ENCODE peak calls at places on chromosomes 6 and 20, in six cellular contexts. One of them, this sample, is unnamed.

GRCh38 chr6:33828764-33829731 is 25.2 kb upstream of the MLN start:
- DNase-seq in dorsolateral prefrontal cortex: no peak
- DNase-seq in GM23248: no peak
- DNase-seq in SK-N-MC: no peak
- DNase-seq in Panc1: no peak
- DNase-seq in effector memory CD4-positive, alpha-beta T cell: no peak
- DNase-seq in this sample: no peak

GRCh38 chr6:6293317-6293716 is 27.1 kb downstream of the F13A1 start:
- DNase-seq in SK-N-MC: no peak
- DNase-seq in dorsolateral prefrontal cortex: no peak
- DNase-seq in Panc1: no peak
- DNase-seq in GM23248: no peak
- DNase-seq in effector memory CD4-positive, alpha-beta T cell: no peak
- DNase-seq in this sample: no peak

GRCh38 chr20:45470939-45471338 is 1.4 kb downstream of the WFDC2 start:
- DNase-seq in dorsolateral prefrontal cortex: no peak
- DNase-seq in Panc1: no peak
- DNase-seq in GM23248: peak; percentile 33
- DNase-seq in SK-N-MC: no peak
- DNase-seq in effector memory CD4-positive, alpha-beta T cell: no peak
- DNase-seq in this sample: no peak

GRCh38 chr6:155041781-155042279 is 46.7 kb downstream of the TIAM2 start:
- DNase-seq in effector memory CD4-positive, alpha-beta T cell: no peak
- DNase-seq in GM23248: no peak
- DNase-seq in dorsolateral prefrontal cortex: no peak
- DNase-seq in Panc1: no peak
- DNase-seq in SK-N-MC: no peak
- DNase-seq in this sample: no peak

GRCh38 chr20:61630816-61631215 is 378.8 kb downstream of the CDH4 start:
- DNase-seq in dorsolateral prefrontal cortex: no peak
- DNase-seq in effector memory CD4-positive, alpha-beta T cell: no peak
- DNase-seq in SK-N-MC: no peak
- DNase-seq in GM23248: no peak
- DNase-seq in Panc1: no peak
- DNase-seq in this sample: no peak

GRCh38 chr6:52622810-52623209 is 46.0 kb upstream of the TRAM2 start:
- DNase-seq in SK-N-MC: no peak
- DNase-seq in GM23248: no peak
- DNase-seq in Panc1: no peak
- DNase-seq in dorsolateral prefrontal cortex: no peak
- DNase-seq in effector memory CD4-positive, alpha-beta T cell: no peak
- DNase-seq in this sample: no peak

GRCh38 chr6:25804804-25805203 is 27.0 kb downstream of the SLC17A1 start:
- DNase-seq in effector memory CD4-positive, alpha-beta T cell: no peak
- DNase-seq in Panc1: no peak
- DNase-seq in SK-N-MC: no peak
- DNase-seq in dorsolateral prefrontal cortex: no peak
- DNase-seq in GM23248: no peak
- DNase-seq in this sample: no peak

GRCh38 chr20:48754269-48754668 is 73.5 kb downstream of the PREX1 start:
- DNase-seq in GM23248: no peak
- DNase-seq in effector memory CD4-positive, alpha-beta T cell: no peak
- DNase-seq in SK-N-MC: no peak
- DNase-seq in Panc1: no peak
- DNase-seq in dorsolateral prefrontal cortex: no peak
- DNase-seq in this sample: no peak

GRCh38 chr6:32168807-32169206 is 4.4 kb downstream of the EGFL8 start:
- DNase-seq in effector memory CD4-positive, alpha-beta T cell: no peak
- DNase-seq in SK-N-MC: no peak
- DNase-seq in Panc1: no peak
- DNase-seq in dorsolateral prefrontal cortex: no peak
- DNase-seq in GM23248: peak; percentile 40
- DNase-seq in this sample: no peak

GRCh38 chr6:151452750-151453427 is 963 bp upstream of the RMND1 start:
- DNase-seq in SK-N-MC: no peak
- DNase-seq in effector memory CD4-positive, alpha-beta T cell: no peak
- DNase-seq in Panc1: no peak
- DNase-seq in dorsolateral prefrontal cortex: no peak
- DNase-seq in GM23248: peak; percentile 66
- DNase-seq in this sample: no peak

GRCh38 chr6:54431466-54431865 is 123.2 kb downstream of the TINAG start:
- DNase-seq in GM23248: peak; percentile 46
- DNase-seq in dorsolateral prefrontal cortex: no peak
- DNase-seq in effector memory CD4-positive, alpha-beta T cell: no peak
- DNase-seq in SK-N-MC: peak; percentile 32
- DNase-seq in Panc1: no peak
- DNase-seq in this sample: no peak

GRCh38 chr6:138724015-138724414 is 49.6 kb upstream of the CCDC28A start:
- DNase-seq in Panc1: no peak
- DNase-seq in dorsolateral prefrontal cortex: no peak
- DNase-seq in SK-N-MC: no peak
- DNase-seq in GM23248: no peak
- DNase-seq in effector memory CD4-positive, alpha-beta T cell: no peak
- DNase-seq in this sample: no peak

GRCh38 chr20:25047766-25048165 is 10.2 kb downstream of the ACSS1 start:
- DNase-seq in Panc1: no peak
- DNase-seq in SK-N-MC: no peak
- DNase-seq in dorsolateral prefrontal cortex: no peak
- DNase-seq in effector memory CD4-positive, alpha-beta T cell: no peak
- DNase-seq in GM23248: no peak
- DNase-seq in this sample: no peak

GRCh38 chr20:34102342-34102741 is 9.7 kb downstream of the EIF2S2 start:
- DNase-seq in SK-N-MC: no peak
- DNase-seq in GM23248: no peak
- DNase-seq in dorsolateral prefrontal cortex: no peak
- DNase-seq in Panc1: no peak
- DNase-seq in effector memory CD4-positive, alpha-beta T cell: no peak
- DNase-seq in this sample: no peak

GRCh38 chr6:91482498-91482897 is 895.6 kb upstream of the MAP3K7 start:
- DNase-seq in GM23248: no peak
- DNase-seq in Panc1: no peak
- DNase-seq in SK-N-MC: no peak
- DNase-seq in effector memory CD4-positive, alpha-beta T cell: no peak
- DNase-seq in dorsolateral prefrontal cortex: no peak
- DNase-seq in this sample: no peak

GRCh38 chr20:22836211-22836610 is 198.9 kb upstream of the SSTR4 start:
- DNase-seq in Panc1: no peak
- DNase-seq in SK-N-MC: no peak
- DNase-seq in dorsolateral prefrontal cortex: no peak
- DNase-seq in GM23248: peak; percentile 44
- DNase-seq in effector memory CD4-positive, alpha-beta T cell: no peak
- DNase-seq in this sample: no peak

GRCh38 chr20:8342401-8342800 is 210.3 kb downstream of the PLCB1 start:
- DNase-seq in effector memory CD4-positive, alpha-beta T cell: no peak
- DNase-seq in SK-N-MC: no peak
- DNase-seq in GM23248: no peak
- DNase-seq in dorsolateral prefrontal cortex: no peak
- DNase-seq in Panc1: no peak
- DNase-seq in this sample: no peak

GRCh38 chr6:99471638-99472037 is 43.6 kb downstream of the USP45 start:
- DNase-seq in GM23248: no peak
- DNase-seq in effector memory CD4-positive, alpha-beta T cell: no peak
- DNase-seq in dorsolateral prefrontal cortex: no peak
- DNase-seq in Panc1: no peak
- DNase-seq in SK-N-MC: no peak
- DNase-seq in this sample: no peak

GRCh38 chr6:84197708-84198107 is 29.7 kb downstream of the CEP162 start:
- DNase-seq in SK-N-MC: no peak
- DNase-seq in Panc1: no peak
- DNase-seq in dorsolateral prefrontal cortex: no peak
- DNase-seq in effector memory CD4-positive, alpha-beta T cell: no peak
- DNase-seq in GM23248: no peak
- DNase-seq in this sample: no peak

GRCh38 chr6:16205377-16206144 is 32.8 kb upstream of the GMPR start:
- DNase-seq in SK-N-MC: peak; percentile 35
- DNase-seq in dorsolateral prefrontal cortex: no peak
- DNase-seq in Panc1: no peak
- DNase-seq in effector memory CD4-positive, alpha-beta T cell: no peak
- DNase-seq in GM23248: peak; percentile 86
- DNase-seq in this sample: no peak
- H3K27ac ChIP-seq in SK-N-MC: peak overlapping the region; percentile 62
- H3K27ac ChIP-seq in dorsolateral prefrontal cortex: no peak overlapping the region
- H3K27ac ChIP-seq in Panc1: no peak overlapping the region
- H3K27ac ChIP-seq in effector memory CD4-positive, alpha-beta T cell: no peak overlapping the region
- H3K27ac ChIP-seq in GM23248: peak overlapping the region; percentile 42
- H3K27ac ChIP-seq in this sample: no peak overlapping the region

GRCh38 chr6:15511248-15512125 is 151.3 kb downstream of the DTNBP1 start:
- DNase-seq in Panc1: no peak
- DNase-seq in dorsolateral prefrontal cortex: no peak
- DNase-seq in SK-N-MC: no peak
- DNase-seq in GM23248: no peak
- DNase-seq in effector memory CD4-positive, alpha-beta T cell: no peak
- DNase-seq in this sample: no peak
- H3K27ac ChIP-seq in Panc1: no peak overlapping the region
- H3K27ac ChIP-seq in dorsolateral prefrontal cortex: no peak overlapping the region
- H3K27ac ChIP-seq in SK-N-MC: no peak overlapping the region
- H3K27ac ChIP-seq in GM23248: no peak overlapping the region
- H3K27ac ChIP-seq in effector memory CD4-positive, alpha-beta T cell: no peak overlapping the region
- H3K27ac ChIP-seq in this sample: no peak overlapping the region

GRCh38 chr20:54995021-54995420 is 519.6 kb downstream of the DOK5 start:
- DNase-seq in Panc1: no peak
- DNase-seq in SK-N-MC: no peak
- DNase-seq in effector memory CD4-positive, alpha-beta T cell: no peak
- DNase-seq in GM23248: no peak
- DNase-seq in dorsolateral prefrontal cortex: no peak
- DNase-seq in this sample: no peak

DNA sequence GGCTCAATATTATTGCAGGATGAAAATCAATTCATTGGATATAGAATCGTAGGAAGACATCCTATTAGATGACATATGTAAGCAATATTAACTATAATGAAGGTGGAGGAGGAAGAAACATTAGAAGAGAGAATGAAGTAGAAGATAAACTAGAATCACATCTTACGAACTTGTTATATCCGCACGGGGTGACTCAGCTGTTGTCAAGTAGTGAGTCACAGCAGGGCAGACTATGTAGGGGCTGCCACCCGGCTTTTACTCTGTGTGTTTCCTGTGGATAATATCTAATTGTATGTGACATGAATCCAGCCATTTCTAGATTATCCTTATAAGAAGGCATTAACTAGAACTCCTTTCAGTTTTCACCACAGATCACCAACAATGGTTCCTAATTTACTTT is 520.2 kb downstream of the DOK5 start:
- DNase-seq in GM23248: no peak
- DNase-seq in effector memory CD4-positive, alpha-beta T cell: no peak
- DNase-seq in Panc1: no peak
- DNase-seq in SK-N-MC: no peak
- DNase-seq in dorsolateral prefrontal cortex: no peak
- DNase-seq in this sample: no peak
- H3K27ac ChIP-seq in GM23248: no peak overlapping the region
- H3K27ac ChIP-seq in effector memory CD4-positive, alpha-beta T cell: no peak overlapping the region
- H3K27ac ChIP-seq in Panc1: no peak overlapping the region
- H3K27ac ChIP-seq in SK-N-MC: no peak overlapping the region
- H3K27ac ChIP-seq in dorsolateral prefrontal cortex: no peak overlapping the region
- H3K27ac ChIP-seq in this sample: no peak overlapping the region

GRCh38 chr20:62759981-62760431 is 36.3 kb upstream of the MRGBP start:
- DNase-seq in GM23248: no peak
- DNase-seq in SK-N-MC: no peak
- DNase-seq in effector memory CD4-positive, alpha-beta T cell: no peak
- DNase-seq in Panc1: no peak
- DNase-seq in dorsolateral prefrontal cortex: no peak
- DNase-seq in this sample: no peak

GRCh38 chr20:62762376-62762775 is 33.9 kb upstream of the MRGBP start:
- DNase-seq in GM23248: no peak
- DNase-seq in dorsolateral prefrontal cortex: no peak
- DNase-seq in SK-N-MC: no peak
- DNase-seq in Panc1: no peak
- DNase-seq in effector memory CD4-positive, alpha-beta T cell: no peak
- DNase-seq in this sample: no peak

GRCh38 chr20:62761058-62761758 is 35.1 kb upstream of the MRGBP start:
- DNase-seq in effector memory CD4-positive, alpha-beta T cell: no peak
- DNase-seq in SK-N-MC: no peak
- DNase-seq in Panc1: no peak
- DNase-seq in dorsolateral prefrontal cortex: no peak
- DNase-seq in GM23248: peak; percentile 38
- DNase-seq in this sample: no peak

GRCh38 chr20:62761759-62762131 is 34.5 kb upstream of the MRGBP start:
- DNase-seq in dorsolateral prefrontal cortex: no peak
- DNase-seq in effector memory CD4-positive, alpha-beta T cell: no peak
- DNase-seq in GM23248: no peak
- DNase-seq in Panc1: no peak
- DNase-seq in SK-N-MC: no peak
- DNase-seq in this sample: no peak

DNA sequence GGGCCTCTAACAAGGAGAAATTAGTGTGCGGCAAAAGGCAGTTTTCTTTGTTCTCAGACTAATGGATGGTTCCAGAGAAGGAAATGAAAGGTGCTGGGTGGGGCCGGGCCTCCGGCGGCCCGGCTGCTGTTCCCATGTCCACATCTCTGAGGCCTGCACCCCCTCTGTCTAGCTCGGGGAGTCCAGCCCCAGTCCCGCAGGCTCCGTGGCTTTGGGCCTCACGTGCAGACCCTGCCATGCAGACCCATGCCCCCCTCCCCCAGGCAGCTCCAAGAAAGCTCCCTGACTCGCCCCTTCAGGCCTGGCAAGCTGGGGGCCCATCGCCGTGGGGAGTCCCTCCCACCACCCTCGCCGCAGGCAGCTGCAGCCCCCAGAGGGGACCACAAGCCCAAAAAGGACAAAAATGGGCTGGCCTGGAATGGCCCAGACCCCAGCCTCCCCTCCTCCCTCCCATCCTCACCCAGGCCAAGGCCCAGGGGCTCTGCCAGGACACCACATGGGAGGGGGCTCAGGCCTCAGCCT is 35.7 kb upstream of the MRGBP start:
- DNase-seq in Panc1: no peak
- DNase-seq in GM23248: no peak
- DNase-seq in effector memory CD4-positive, alpha-beta T cell: no peak
- DNase-seq in dorsolateral prefrontal cortex: no peak
- DNase-seq in SK-N-MC: no peak
- DNase-seq in this sample: no peak
- H3K27ac ChIP-seq in Panc1: no peak overlapping the region
- H3K27ac ChIP-seq in GM23248: no peak overlapping the region
- H3K27ac ChIP-seq in effector memory CD4-positive, alpha-beta T cell: no peak overlapping the region
- H3K27ac ChIP-seq in dorsolateral prefrontal cortex: no peak overlapping the region
- H3K27ac ChIP-seq in SK-N-MC: no peak overlapping the region
- H3K27ac ChIP-seq in this sample: no peak overlapping the region

This sample was measured in caudate nucleus.